ENCODE peak calls at places on chromosomes 1 and 21, in seven cellular contexts. One of them, this sample, is unnamed.

GRCh38 chr1:167439301-167439988 is 78.9 kb downstream of the CD247 start:
- DNase-seq in astrocyte of the spinal cord: peak; percentile 45
- DNase-seq in NCI-H345: peak; percentile 30
- DNase-seq in activated CD8-positive, alpha-beta T cell treated with anti-CD3 and anti-CD28 coated beads for 36 hours: peak; percentile 71
- DNase-seq in Caki2: no peak
- DNase-seq in kidney tubule cell: peak; percentile 47
- DNase-seq in stimulated activated CD8-positive, alpha-beta memory T cell treated with anti-CD3 and anti-CD28 coated beads, Interleukin-2, amount 100 ng/mL, for 48 hours: no peak
- DNase-seq in this sample: peak; percentile 34

GRCh38 chr1:113399063-113399583 is 8.8 kb downstream of the MAGI3 start:
- DNase-seq in astrocyte of the spinal cord: no peak
- DNase-seq in NCI-H345: no peak
- DNase-seq in activated CD8-positive, alpha-beta T cell treated with anti-CD3 and anti-CD28 coated beads for 36 hours: no peak
- DNase-seq in Caki2: no peak
- DNase-seq in kidney tubule cell: no peak
- DNase-seq in stimulated activated CD8-positive, alpha-beta memory T cell treated with anti-CD3 and anti-CD28 coated beads, Interleukin-2, amount 100 ng/mL, for 48 hours: no peak
- DNase-seq in this sample: no peak

GRCh38 chr1:228312091-228312764 is 94.4 kb downstream of the TRIM11 start:
- DNase-seq in astrocyte of the spinal cord: no peak
- DNase-seq in NCI-H345: no peak
- DNase-seq in activated CD8-positive, alpha-beta T cell treated with anti-CD3 and anti-CD28 coated beads for 36 hours: no peak
- DNase-seq in Caki2: no peak
- DNase-seq in kidney tubule cell: no peak
- DNase-seq in stimulated activated CD8-positive, alpha-beta memory T cell treated with anti-CD3 and anti-CD28 coated beads, Interleukin-2, amount 100 ng/mL, for 48 hours: no peak
- DNase-seq in this sample: no peak

GRCh38 chr1:243253211-243253926 is 1.7 kb downstream of the CEP170 start:
- DNase-seq in astrocyte of the spinal cord: no peak
- DNase-seq in NCI-H345: no peak
- DNase-seq in activated CD8-positive, alpha-beta T cell treated with anti-CD3 and anti-CD28 coated beads for 36 hours: no peak
- DNase-seq in Caki2: peak; percentile 16
- DNase-seq in kidney tubule cell: peak; percentile 58
- DNase-seq in stimulated activated CD8-positive, alpha-beta memory T cell treated with anti-CD3 and anti-CD28 coated beads, Interleukin-2, amount 100 ng/mL, for 48 hours: no peak
- DNase-seq in this sample: no peak

GRCh38 chr1:164624393-164624792 is 65.4 kb downstream of the PBX1 start:
- DNase-seq in astrocyte of the spinal cord: no peak
- DNase-seq in NCI-H345: no peak
- DNase-seq in activated CD8-positive, alpha-beta T cell treated with anti-CD3 and anti-CD28 coated beads for 36 hours: no peak
- DNase-seq in Caki2: no peak
- DNase-seq in kidney tubule cell: no peak
- DNase-seq in stimulated activated CD8-positive, alpha-beta memory T cell treated with anti-CD3 and anti-CD28 coated beads, Interleukin-2, amount 100 ng/mL, for 48 hours: no peak
- DNase-seq in this sample: no peak

GRCh38 chr1:62912028-62912638 is 128.2 kb downstream of the ATG4C start:
- DNase-seq in astrocyte of the spinal cord: peak; percentile 31
- DNase-seq in NCI-H345: no peak
- DNase-seq in activated CD8-positive, alpha-beta T cell treated with anti-CD3 and anti-CD28 coated beads for 36 hours: no peak
- DNase-seq in Caki2: no peak
- DNase-seq in kidney tubule cell: peak; percentile 19
- DNase-seq in stimulated activated CD8-positive, alpha-beta memory T cell treated with anti-CD3 and anti-CD28 coated beads, Interleukin-2, amount 100 ng/mL, for 48 hours: no peak
- DNase-seq in this sample: peak; percentile 37

GRCh38 chr1:192797143-192797542 is 11.7 kb upstream of the RGS2 start:
- DNase-seq in astrocyte of the spinal cord: no peak
- DNase-seq in NCI-H345: no peak
- DNase-seq in activated CD8-positive, alpha-beta T cell treated with anti-CD3 and anti-CD28 coated beads for 36 hours: no peak
- DNase-seq in Caki2: no peak
- DNase-seq in kidney tubule cell: no peak
- DNase-seq in stimulated activated CD8-positive, alpha-beta memory T cell treated with anti-CD3 and anti-CD28 coated beads, Interleukin-2, amount 100 ng/mL, for 48 hours: no peak
- DNase-seq in this sample: no peak

GRCh38 chr1:24643362-24644346 is 552 bp downstream of the SRRM1 start:
- DNase-seq in astrocyte of the spinal cord: no peak
- DNase-seq in NCI-H345: peak; percentile 42
- DNase-seq in activated CD8-positive, alpha-beta T cell treated with anti-CD3 and anti-CD28 coated beads for 36 hours: peak; percentile 43
- DNase-seq in Caki2: no peak
- DNase-seq in kidney tubule cell: peak; percentile 26
- DNase-seq in stimulated activated CD8-positive, alpha-beta memory T cell treated with anti-CD3 and anti-CD28 coated beads, Interleukin-2, amount 100 ng/mL, for 48 hours: peak; percentile 34
- DNase-seq in this sample: no peak

GRCh38 chr1:85607126-85607912 is 26.8 kb downstream of the CCN1 start:
- DNase-seq in astrocyte of the spinal cord: peak; percentile 100
- DNase-seq in NCI-H345: no peak
- DNase-seq in activated CD8-positive, alpha-beta T cell treated with anti-CD3 and anti-CD28 coated beads for 36 hours: no peak
- DNase-seq in Caki2: peak; percentile 99
- DNase-seq in kidney tubule cell: peak; percentile 100
- DNase-seq in stimulated activated CD8-positive, alpha-beta memory T cell treated with anti-CD3 and anti-CD28 coated beads, Interleukin-2, amount 100 ng/mL, for 48 hours: no peak
- DNase-seq in this sample: peak; percentile 100

GRCh38 chr1:218624051-218624450 is 278.9 kb downstream of the TGFB2 start:
- DNase-seq in astrocyte of the spinal cord: no peak
- DNase-seq in NCI-H345: no peak
- DNase-seq in activated CD8-positive, alpha-beta T cell treated with anti-CD3 and anti-CD28 coated beads for 36 hours: no peak
- DNase-seq in Caki2: no peak
- DNase-seq in kidney tubule cell: no peak
- DNase-seq in stimulated activated CD8-positive, alpha-beta memory T cell treated with anti-CD3 and anti-CD28 coated beads, Interleukin-2, amount 100 ng/mL, for 48 hours: no peak
- DNase-seq in this sample: no peak

GRCh38 chr21:41712201-41712600 is 54.7 kb downstream of the RIPK4 start:
- DNase-seq in astrocyte of the spinal cord: no peak
- DNase-seq in NCI-H345: no peak
- DNase-seq in activated CD8-positive, alpha-beta T cell treated with anti-CD3 and anti-CD28 coated beads for 36 hours: no peak
- DNase-seq in Caki2: no peak
- DNase-seq in kidney tubule cell: no peak
- DNase-seq in stimulated activated CD8-positive, alpha-beta memory T cell treated with anti-CD3 and anti-CD28 coated beads, Interleukin-2, amount 100 ng/mL, for 48 hours: no peak
- DNase-seq in this sample: no peak

GRCh38 chr21:42747746-42748351 is 94.4 kb downstream of the PDE9A start:
- DNase-seq in astrocyte of the spinal cord: no peak
- DNase-seq in NCI-H345: no peak
- DNase-seq in activated CD8-positive, alpha-beta T cell treated with anti-CD3 and anti-CD28 coated beads for 36 hours: no peak
- DNase-seq in Caki2: no peak
- DNase-seq in kidney tubule cell: no peak
- DNase-seq in stimulated activated CD8-positive, alpha-beta memory T cell treated with anti-CD3 and anti-CD28 coated beads, Interleukin-2, amount 100 ng/mL, for 48 hours: no peak
- DNase-seq in this sample: no peak

GRCh38 chr1:246659594-246660140 is 64.5 kb upstream of the SCCPDH start:
- DNase-seq in astrocyte of the spinal cord: no peak
- DNase-seq in NCI-H345: no peak
- DNase-seq in activated CD8-positive, alpha-beta T cell treated with anti-CD3 and anti-CD28 coated beads for 36 hours: no peak
- DNase-seq in Caki2: no peak
- DNase-seq in kidney tubule cell: no peak
- DNase-seq in stimulated activated CD8-positive, alpha-beta memory T cell treated with anti-CD3 and anti-CD28 coated beads, Interleukin-2, amount 100 ng/mL, for 48 hours: no peak
- DNase-seq in this sample: no peak

GRCh38 chr1:54453509-54453908 is 47.3 kb upstream of the SSBP3 start:
- DNase-seq in astrocyte of the spinal cord: no peak
- DNase-seq in NCI-H345: no peak
- DNase-seq in activated CD8-positive, alpha-beta T cell treated with anti-CD3 and anti-CD28 coated beads for 36 hours: no peak
- DNase-seq in Caki2: no peak
- DNase-seq in kidney tubule cell: peak; percentile 45
- DNase-seq in stimulated activated CD8-positive, alpha-beta memory T cell treated with anti-CD3 and anti-CD28 coated beads, Interleukin-2, amount 100 ng/mL, for 48 hours: no peak
- DNase-seq in this sample: no peak

GRCh38 chr1:99956755-99957154 is 13.0 kb upstream of the SLC35A3 start:
- DNase-seq in astrocyte of the spinal cord: no peak
- DNase-seq in NCI-H345: no peak
- DNase-seq in activated CD8-positive, alpha-beta T cell treated with anti-CD3 and anti-CD28 coated beads for 36 hours: no peak
- DNase-seq in Caki2: peak; percentile 0
- DNase-seq in kidney tubule cell: no peak
- DNase-seq in stimulated activated CD8-positive, alpha-beta memory T cell treated with anti-CD3 and anti-CD28 coated beads, Interleukin-2, amount 100 ng/mL, for 48 hours: no peak
- DNase-seq in this sample: no peak

GRCh38 chr1:116508984-116509980 is 61.5 kb downstream of the CD58 start:
- DNase-seq in astrocyte of the spinal cord: peak; percentile 92
- DNase-seq in NCI-H345: no peak
- DNase-seq in activated CD8-positive, alpha-beta T cell treated with anti-CD3 and anti-CD28 coated beads for 36 hours: peak; percentile 80
- DNase-seq in Caki2: peak; percentile 94
- DNase-seq in kidney tubule cell: peak; percentile 88
- DNase-seq in stimulated activated CD8-positive, alpha-beta memory T cell treated with anti-CD3 and anti-CD28 coated beads, Interleukin-2, amount 100 ng/mL, for 48 hours: no peak
- DNase-seq in this sample: peak; percentile 90

GRCh38 chr1:47235280-47235679 is 3.3 kb upstream of the TAL1 start:
- DNase-seq in astrocyte of the spinal cord: no peak
- DNase-seq in NCI-H345: no peak
- DNase-seq in activated CD8-positive, alpha-beta T cell treated with anti-CD3 and anti-CD28 coated beads for 36 hours: no peak
- DNase-seq in Caki2: no peak
- DNase-seq in kidney tubule cell: no peak
- DNase-seq in stimulated activated CD8-positive, alpha-beta memory T cell treated with anti-CD3 and anti-CD28 coated beads, Interleukin-2, amount 100 ng/mL, for 48 hours: no peak
- DNase-seq in this sample: no peak

GRCh38 chr1:76105269-76105850 is 30.8 kb downstream of the ST6GALNAC3 start:
- DNase-seq in astrocyte of the spinal cord: no peak
- DNase-seq in NCI-H345: no peak
- DNase-seq in activated CD8-positive, alpha-beta T cell treated with anti-CD3 and anti-CD28 coated beads for 36 hours: no peak
- DNase-seq in Caki2: no peak
- DNase-seq in kidney tubule cell: no peak
- DNase-seq in stimulated activated CD8-positive, alpha-beta memory T cell treated with anti-CD3 and anti-CD28 coated beads, Interleukin-2, amount 100 ng/mL, for 48 hours: no peak
- DNase-seq in this sample: no peak

GRCh38 chr21:36501589-36501892 is 21.6 kb upstream of the CLDN14 start:
- DNase-seq in astrocyte of the spinal cord: no peak
- DNase-seq in NCI-H345: no peak
- DNase-seq in activated CD8-positive, alpha-beta T cell treated with anti-CD3 and anti-CD28 coated beads for 36 hours: no peak
- DNase-seq in Caki2: no peak
- DNase-seq in kidney tubule cell: no peak
- DNase-seq in stimulated activated CD8-positive, alpha-beta memory T cell treated with anti-CD3 and anti-CD28 coated beads, Interleukin-2, amount 100 ng/mL, for 48 hours: no peak
- DNase-seq in this sample: no peak

GRCh38 chr1:23097316-23097715 is 71.3 kb downstream of the LUZP1 start:
- DNase-seq in astrocyte of the spinal cord: no peak
- DNase-seq in NCI-H345: no peak
- DNase-seq in activated CD8-positive, alpha-beta T cell treated with anti-CD3 and anti-CD28 coated beads for 36 hours: no peak
- DNase-seq in Caki2: no peak
- DNase-seq in kidney tubule cell: no peak
- DNase-seq in stimulated activated CD8-positive, alpha-beta memory T cell treated with anti-CD3 and anti-CD28 coated beads, Interleukin-2, amount 100 ng/mL, for 48 hours: no peak
- DNase-seq in this sample: no peak

GRCh38 chr1:197776348-197777082 is 1.2 kb upstream of the DENND1B start:
- DNase-seq in astrocyte of the spinal cord: peak; percentile 91
- DNase-seq in NCI-H345: no peak
- DNase-seq in activated CD8-positive, alpha-beta T cell treated with anti-CD3 and anti-CD28 coated beads for 36 hours: peak; percentile 44
- DNase-seq in Caki2: peak; percentile 30
- DNase-seq in kidney tubule cell: peak; percentile 91
- DNase-seq in stimulated activated CD8-positive, alpha-beta memory T cell treated with anti-CD3 and anti-CD28 coated beads, Interleukin-2, amount 100 ng/mL, for 48 hours: no peak
- DNase-seq in this sample: peak; percentile 64

GRCh38 chr1:70204578-70204977 is 801 bp downstream of the LRRC40 start:
- DNase-seq in astrocyte of the spinal cord: peak; percentile 26
- DNase-seq in NCI-H345: no peak
- DNase-seq in activated CD8-positive, alpha-beta T cell treated with anti-CD3 and anti-CD28 coated beads for 36 hours: no peak
- DNase-seq in Caki2: no peak
- DNase-seq in kidney tubule cell: peak; percentile 3
- DNase-seq in stimulated activated CD8-positive, alpha-beta memory T cell treated with anti-CD3 and anti-CD28 coated beads, Interleukin-2, amount 100 ng/mL, for 48 hours: no peak
- DNase-seq in this sample: peak; percentile 25

GRCh38 chr1:228062085-228062791 is 20.3 kb upstream of the ARF1 start:
- DNase-seq in astrocyte of the spinal cord: no peak
- DNase-seq in NCI-H345: no peak
- DNase-seq in activated CD8-positive, alpha-beta T cell treated with anti-CD3 and anti-CD28 coated beads for 36 hours: no peak
- DNase-seq in Caki2: no peak
- DNase-seq in kidney tubule cell: no peak
- DNase-seq in stimulated activated CD8-positive, alpha-beta memory T cell treated with anti-CD3 and anti-CD28 coated beads, Interleukin-2, amount 100 ng/mL, for 48 hours: no peak
- DNase-seq in this sample: no peak

This sample was measured in fibroblast of lung.